ENCODE peak calls at places on chromosomes 1 and 21, in five cellular contexts. L is GM23338, W is fibroblast of lung, R is OCI-LY7, G is PC-3. H is an unnamed sample.

GRCh38 chr1:113608371-113608770 is 150.9 kb downstream of the PHTF1 start:
- DNase-seq in L (peak; percentile 16), W (no peak), R (no peak), G (no peak), H (no peak)

GRCh38 chr1:113369040-113369439 is 21.3 kb upstream of the MAGI3 start:
- DNase-seq in L (no peak), W (no peak), R (no peak), G (no peak), H (no peak)

GRCh38 chr1:182392045-182393028 is 747 bp upstream of the GLUL start:
- DNase-seq in L (peak; percentile 81), W (peak; percentile 53), R (no peak), G (peak; percentile 15), H (no peak)

GRCh38 chr1:77341195-77341594 is 59.4 kb downstream of the AK5 start:
- DNase-seq in L (no peak), W (no peak), R (no peak), G (no peak), H (no peak)

GRCh38 chr1:149978547-149979023 is 31.9 kb downstream of the OTUD7B start:
- DNase-seq in L (no peak), W (no peak), R (no peak), G (peak; percentile 72), H (no peak)

GRCh38 chr1:31675761-31676160 is 28.1 kb downstream of the COL16A1 start:
- DNase-seq in L (no peak), W (no peak), R (no peak), G (no peak), H (no peak)

GRCh38 chr21:26943916-26944315 is 23.0 kb downstream of the ADAMTS5 start:
- DNase-seq in L (no peak), W (no peak), R (no peak), G (no peak), H (no peak)

GRCh38 chr1:240242601-240243144 is 151.0 kb downstream of the FMN2 start:
- DNase-seq in L (no peak), W (peak; percentile 50), R (no peak), G (peak; percentile 85), H (no peak)

GRCh38 chr1:232704694-232705680 is 75.1 kb upstream of the SIPA1L2 start:
- DNase-seq in L (no peak), W (peak; percentile 93), R (no peak), G (peak; percentile 94), H (peak; percentile 37)

GRCh38 chr1:156870734-156871133 is 10.1 kb downstream of the NTRK1 start:
- DNase-seq in L (no peak), W (peak; percentile 91), R (no peak), G (peak; percentile 96), H (no peak)

GRCh38 chr1:244395965-244396364 is 55.7 kb downstream of the ADSS2 start:
- DNase-seq in L (no peak), W (no peak), R (no peak), G (peak; percentile 28), H (no peak)

GRCh38 chr1:93680121-93681094 is 1.2 kb downstream of the BCAR3 start:
- DNase-seq in L (peak; percentile 97), W (peak; percentile 88), R (peak; percentile 88), G (peak; percentile 82), H (peak; percentile 76)

GRCh38 chr1:235275223-235275622 is 52.8 kb downstream of the ARID4B start:
- DNase-seq in L (no peak), W (no peak), R (peak; percentile 69), G (no peak), H (no peak)

GRCh38 chr1:229341811-229342304 is 989 bp downstream of the CCSAP start:
- DNase-seq in L (peak; percentile 62), W (peak; percentile 22), R (peak; percentile 70), G (no peak), H (no peak)

GRCh38 chr1:79082233-79082632 is 75.7 kb upstream of the ADGRL4 start:
- DNase-seq in L (no peak), W (no peak), R (no peak), G (no peak), H (no peak)

GRCh38 chr1:167648978-167649752 is 19.1 kb downstream of the RCSD1 start:
- DNase-seq in L (peak; percentile 24), W (no peak), R (no peak), G (no peak), H (no peak)

GRCh38 chr1:54331091-54331772 is 75.0 kb downstream of the SSBP3 start:
- DNase-seq in L (no peak), W (peak; percentile 44), R (peak; percentile 73), G (no peak), H (no peak)

GRCh38 chr1:39788758-39789570 is at the start of gene BMP8B:
- DNase-seq in L (peak; percentile 64), W (no peak), R (peak; percentile 46), G (peak; percentile 75), H (peak; percentile 37)

GRCh38 chr1:157497987-157498781 is 54.1 kb downstream of the FCRL5 start:
- DNase-seq in L (no peak), W (no peak), R (no peak), G (no peak), H (no peak)

GRCh38 chr1:234542211-234542850 is 63.4 kb upstream of the TARBP1 start:
- DNase-seq in L (no peak), W (no peak), R (no peak), G (no peak), H (no peak)

GRCh38 chr1:201834621-201835020 is 5.7 kb downstream of the IPO9 start:
- DNase-seq in L (no peak), W (no peak), R (no peak), G (no peak), H (no peak)

GRCh38 chr21:32448803-32449594 is 36.5 kb downstream of the EVA1C start:
- DNase-seq in L (no peak), W (peak; percentile 12), R (no peak), G (no peak), H (no peak)
- H3K4me2 ChIP-seq in L (no peak overlapping the region), W (no peak overlapping the region), R (no peak overlapping the region), G (no peak overlapping the region), H (peak overlapping the region; percentile 1)

DNA sequence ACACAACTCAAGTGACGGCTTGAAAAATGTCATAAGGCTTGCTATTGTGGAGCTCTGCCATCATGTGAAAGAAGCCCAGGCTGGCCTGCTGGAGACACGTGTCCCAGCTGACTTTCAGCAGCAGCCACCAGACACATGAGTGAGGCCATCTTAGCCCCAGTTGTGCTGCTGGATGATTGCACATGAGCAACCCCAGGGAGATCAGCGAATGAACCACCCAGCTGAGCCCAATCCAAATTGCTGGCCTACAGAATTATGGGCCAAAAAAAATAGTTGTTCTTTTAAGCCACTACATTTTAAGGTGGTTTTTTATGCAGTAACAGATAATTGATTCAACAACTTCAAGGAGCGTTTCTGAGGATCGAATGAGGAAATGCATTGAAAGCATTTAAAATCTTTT is 17.5 kb upstream of the CDA start:
- DNase-seq in L (no peak), W (no peak), R (no peak), G (no peak), H (no peak)
- TF ChIP-seq CTCF in L (no peak), W (no peak), R (no peak), G (no peak), H (no peak)

GRCh38 chr1:50994997-50995396 is 25.0 kb downstream of the CDKN2C start:
- DNase-seq in L (no peak), W (no peak), R (no peak), G (no peak), H (no peak)

GRCh38 chr1:50996083-50996482 is 26.0 kb downstream of the CDKN2C start:
- DNase-seq in L (no peak), W (no peak), R (no peak), G (no peak), H (no peak)

GRCh38 chr1:51000160-51000559 is 30.1 kb downstream of the CDKN2C start:
- DNase-seq in L (no peak), W (no peak), R (peak; percentile 85), G (no peak), H (no peak)

GRCh38 chr1:50995651-50996050 is 25.6 kb downstream of the CDKN2C start:
- DNase-seq in L (no peak), W (no peak), R (no peak), G (no peak), H (no peak)

DNA sequence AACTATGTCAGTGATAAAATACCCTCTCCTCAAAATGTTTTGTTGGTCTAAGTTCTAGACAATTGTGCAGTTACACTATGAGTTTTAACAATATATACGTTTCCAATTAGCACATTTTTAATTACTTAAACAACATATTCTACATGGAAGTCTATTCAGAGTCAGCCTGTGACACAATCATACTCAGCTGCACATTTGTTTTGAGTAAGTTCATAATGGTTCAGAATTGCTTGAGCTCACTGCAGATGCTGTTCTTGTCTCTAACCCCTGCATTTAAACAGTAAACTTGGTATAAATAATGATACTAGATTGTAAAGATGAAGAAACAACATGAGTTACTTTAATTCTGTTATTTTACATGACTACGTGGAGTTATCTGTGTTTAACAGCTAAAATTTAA is 30.6 kb downstream of the CDKN2C start:
- DNase-seq in L (no peak), W (no peak), R (peak; percentile 50), G (no peak), H (no peak)
- H3K4me2 ChIP-seq in L (no peak overlapping the region), W (no peak overlapping the region), R (peak overlapping the region; percentile 78), G (no peak overlapping the region), H (no peak overlapping the region)

GRCh38 chr1:25117233-25117823 is 115.0 kb downstream of the SYF2 start:
- DNase-seq in L (peak; percentile 84), W (no peak), R (peak; percentile 70), G (peak; percentile 66), H (peak; percentile 48)
- TF ChIP-seq CTCF in L (peak; percentile 65), W (no peak), R (peak; percentile 83), G (peak; percentile 68), H (peak; percentile 62)

GRCh38 chr1:192575499-192576189 is at the start of gene RGS1:
- DNase-seq in L (peak; percentile 8), W (no peak), R (peak; percentile 14), G (no peak), H (no peak)

GRCh38 chr1:192578144-192578909 is 2.8 kb downstream of the RGS1 start:
- DNase-seq in L (no peak), W (no peak), R (no peak), G (no peak), H (no peak)

GRCh38 chr1:192579319-192579738 is 3.8 kb downstream of the RGS1 start:
- DNase-seq in L (peak; percentile 24), W (peak; percentile 53), R (no peak), G (no peak), H (no peak)

GRCh38 chr1:192577145-192578140 is 1.9 kb downstream of the RGS1 start:
- DNase-seq in L (no peak), W (no peak), R (no peak), G (no peak), H (no peak)

DNA sequence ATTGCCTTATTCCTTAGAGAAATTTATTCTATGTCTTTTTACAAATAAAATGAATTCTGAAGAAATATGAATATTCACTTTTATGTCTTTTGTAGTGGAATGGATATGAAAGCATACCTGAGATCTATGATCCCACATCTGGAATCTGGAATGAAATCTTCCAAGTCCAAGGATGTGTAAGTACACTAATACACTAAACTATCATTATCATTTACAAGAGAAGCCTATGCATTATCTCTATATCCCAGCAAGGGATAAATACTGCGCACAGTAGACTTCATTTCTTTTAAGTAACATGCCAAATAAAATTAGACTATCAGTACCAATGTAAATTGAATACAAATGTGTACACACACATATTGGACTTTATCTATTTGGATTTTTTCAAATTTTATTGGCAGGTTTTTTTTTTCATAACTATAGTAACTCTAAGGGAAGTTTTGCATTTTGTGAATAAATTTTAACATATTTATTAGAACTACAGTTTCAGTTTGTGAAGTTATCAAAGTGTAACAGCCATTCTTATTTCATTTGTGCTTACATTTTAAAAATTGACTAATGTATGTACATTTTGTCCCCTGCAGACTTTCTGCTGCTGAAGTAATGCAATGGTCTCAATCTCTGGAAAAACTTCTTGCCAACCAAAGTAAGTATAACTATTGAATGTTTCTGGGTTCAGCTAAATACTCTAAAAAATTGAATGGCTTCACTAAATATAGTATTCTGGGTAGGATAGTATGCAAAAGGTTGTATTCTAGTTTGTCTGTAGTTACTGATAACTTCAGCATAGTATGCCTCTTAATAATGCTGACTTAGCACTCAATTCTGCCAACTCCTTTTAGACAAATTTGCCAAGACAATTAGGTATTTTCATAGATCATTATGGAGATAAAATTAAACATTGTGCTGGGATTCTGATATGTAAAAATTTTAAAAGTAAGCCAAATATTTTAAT is 894 bp downstream of the RGS1 start:
- DNase-seq in L (no peak), W (no peak), R (no peak), G (no peak), H (no peak)
- H3K4me2 ChIP-seq in L (no peak overlapping the region), W (no peak overlapping the region), R (no peak overlapping the region), G (no peak overlapping the region), H (no peak overlapping the region)